ENCODE peak calls at places on chromosomes 6 and 20, in four cellular contexts. P is GM12865, X is Karpas-422, K is activated gamma-delta T cell treated with Interleukin-2 at 50 U/mL for 16 hours. I is an unnamed sample.

GRCh38 chr6:156840136-156840535 is 63.0 kb downstream of the ARID1B start:
- DNase-seq in P (no peak), X (no peak), K (no peak), I (no peak)

GRCh38 chr20:59317332-59317731 is 16.9 kb downstream of the EDN3 start:
- DNase-seq in P (no peak), X (no peak), K (no peak), I (no peak)

GRCh38 chr20:25196701-25197120 is 1.2 kb downstream of the ENTPD6 start:
- DNase-seq in P (no peak), X (no peak), K (no peak), I (no peak)

GRCh38 chr6:152186840-152187239 is 379.4 kb downstream of the ESR1 start:
- DNase-seq in P (no peak), X (no peak), K (no peak), I (no peak)

GRCh38 chr6:79609225-79609595 is 21.9 kb upstream of the SH3BGRL2 start:
- DNase-seq in P (no peak), X (no peak), K (no peak), I (no peak)

GRCh38 chr6:19851273-19852089 is 14.3 kb downstream of the ID4 start:
- DNase-seq in P (peak), X (peak), K (no peak), I (no peak)

GRCh38 chr6:43984442-43985321 is 142.6 kb downstream of the MRPL14 start:
- DNase-seq in P (no peak), X (no peak), K (no peak), I (peak)

GRCh38 chr20:63120286-63121090 is 95.4 kb downstream of the YTHDF1 start:
- DNase-seq in P (no peak), X (no peak), K (no peak), I (no peak)

GRCh38 chr6:67863346-67863745 is 771.7 kb upstream of the ADGRB3 start:
- DNase-seq in P (no peak), X (no peak), K (no peak), I (no peak)

GRCh38 chr6:146785001-146785585 is 186.3 kb downstream of the ADGB start:
- DNase-seq in P (peak), X (peak), K (peak), I (no peak)

GRCh38 chr6:56616967-56617366 is 25.7 kb downstream of the DST start:
- DNase-seq in P (no peak), X (no peak), K (no peak), I (no peak)

GRCh38 chr6:157134402-157135074 is 188.8 kb downstream of the TMEM242 start:
- DNase-seq in P (no peak), X (no peak), K (no peak), I (no peak)

GRCh38 chr6:26501482-26501986 is 1.4 kb downstream of the BTN1A1 start:
- DNase-seq in P (peak), X (no peak), K (peak), I (peak)

GRCh38 chr20:62302341-62303048 is at the start of gene ADRM1:
- DNase-seq in P (peak), X (peak), K (peak), I (peak)

GRCh38 chr20:36085686-36086267 is 68.8 kb upstream of the EPB41L1 start:
- DNase-seq in P (no peak), X (no peak), K (no peak), I (peak)

GRCh38 chr20:4152696-4153235 is 137.4 kb upstream of the RNF24 start:
- DNase-seq in P (no peak), X (no peak), K (no peak), I (no peak)

GRCh38 chr20:62149532-62150235 is 6.1 kb downstream of the SS18L1 start:
- DNase-seq in P (no peak), X (no peak), K (no peak), I (no peak)

GRCh38 chr6:155693573-155694428 is 238.2 kb upstream of the NOX3 start:
- DNase-seq in P (no peak), X (no peak), K (no peak), I (peak)

GRCh38 chr6:49693512-49693911 is 19.8 kb downstream of the CRISP2 start:
- DNase-seq in P (no peak), X (no peak), K (no peak), I (no peak)

GRCh38 chr20:59039233-59039632 is 3.4 kb downstream of the PRELID3B start:
- DNase-seq in P (no peak), X (no peak), K (no peak), I (no peak)

GRCh38 chr20:823326-823902 is 10.1 kb upstream of the FAM110A start:
- DNase-seq in P (no peak), X (no peak), K (no peak), I (peak)

GRCh38 chr6:162344301-162344700 is 383.3 kb downstream of the PRKN start:
- DNase-seq in P (no peak), X (no peak), K (no peak), I (no peak)

GRCh38 chr20:12180107-12180661 is 262.5 kb downstream of the BTBD3 start:
- DNase-seq in P (no peak), X (no peak), K (no peak), I (no peak)

GRCh38 chr20:50070361-50070760 is 42.6 kb downstream of the UBE2V1 start:
- DNase-seq in P (peak), X (no peak), K (no peak), I (no peak)

GRCh38 chr6:108115598-108116058 is 41.1 kb upstream of the OSTM1 start:
- DNase-seq in P (peak), X (peak), K (no peak), I (peak)

GRCh38 chr20:57008217-57008616 is 258.2 kb downstream of the BMP7 start:
- DNase-seq in P (no peak), X (no peak), K (no peak), I (no peak)

GRCh38 chr20:42281801-42282200 is 663.6 kb upstream of the CHD6 start:
- DNase-seq in P (no peak), X (no peak), K (no peak), I (no peak)

GRCh38 chr20:46156065-46156464 is 38.0 kb downstream of the CD40 start:
- DNase-seq in P (no peak), X (no peak), K (no peak), I (no peak)

GRCh38 chr6:659716-660581 is 3.0 kb upstream of the HUS1B start:
- DNase-seq in P (no peak), X (no peak), K (no peak), I (no peak)

I was measured in Peyer's patch.